ENCODE peak calls at places on chromosome 3, in nine cellular contexts. W, S, M, V, X, A, T, K and D are unnamed samples.

GRCh38 chr3:109927161-109927560 is 589.8 kb upstream of the DPPA4 start:
- DNase-seq in W (peak), S (no peak), M (no peak), V (no peak), X (no peak), A (no peak), T (peak), K (no peak), D (no peak)

GRCh38 chr3:13800064-13800463 is 79.8 kb downstream of the WNT7A start:
- DNase-seq in W (no peak), S (no peak), M (no peak), V (no peak), X (no peak), A (no peak), T (no peak), K (no peak), D (no peak)

GRCh38 chr3:57224856-57225255 is 2.7 kb upstream of the APPL1 start:
- DNase-seq in W (no peak), S (no peak), M (no peak), V (no peak), X (no peak), A (no peak), T (no peak), K (no peak), D (no peak)

GRCh38 chr3:119613872-119614271 is 16.2 kb downstream of the PLA1A start:
- DNase-seq in W (no peak), S (no peak), M (no peak), V (no peak), X (no peak), A (no peak), T (no peak), K (no peak), D (no peak)

GRCh38 chr3:43153189-43154083 is 47.6 kb upstream of the POMGNT2 start:
- DNase-seq in W (peak), S (no peak), M (no peak), V (no peak), X (no peak), A (no peak), T (peak), K (peak), D (no peak)

GRCh38 chr3:71931930-71932329 is 147.0 kb upstream of the PROK2 start:
- DNase-seq in W (no peak), S (no peak), M (no peak), V (no peak), X (no peak), A (peak), T (no peak), K (no peak), D (no peak)

GRCh38 chr3:101852983-101853382 is 3.7 kb downstream of the NFKBIZ start:
- DNase-seq in W (no peak), S (no peak), M (no peak), V (no peak), X (no peak), A (no peak), T (no peak), K (no peak), D (no peak)

GRCh38 chr3:14391033-14391432 is 11.4 kb upstream of the SLC6A6 start:
- DNase-seq in W (peak), S (no peak), M (no peak), V (no peak), X (peak), A (no peak), T (peak), K (peak), D (peak)

GRCh38 chr3:129552287-129553050 is 9.5 kb downstream of the H1-8 start:
- DNase-seq in W (peak), S (no peak), M (no peak), V (no peak), X (no peak), A (no peak), T (no peak), K (peak), D (no peak)

GRCh38 chr3:147589016-147589415 is 179.9 kb downstream of the ZIC1 start:
- DNase-seq in W (no peak), S (no peak), M (no peak), V (no peak), X (no peak), A (no peak), T (no peak), K (no peak), D (no peak)

GRCh38 chr3:44942202-44942921 is 33.6 kb downstream of the ZDHHC3 start:
- DNase-seq in W (peak), S (no peak), M (no peak), V (no peak), X (no peak), A (no peak), T (peak), K (no peak), D (no peak)

GRCh38 chr3:165837058-165837525 is at the start of gene BCHE:
- DNase-seq in W (peak), S (no peak), M (no peak), V (no peak), X (no peak), A (no peak), T (peak), K (peak), D (peak)

GRCh38 chr3:160801386-160802118 is 45.5 kb downstream of the PPM1L start:
- DNase-seq in W (no peak), S (no peak), M (peak), V (peak), X (peak), A (peak), T (peak), K (peak), D (peak)

GRCh38 chr3:126310816-126311215 is 46.4 kb downstream of the KLF15 start:
- DNase-seq in W (no peak), S (no peak), M (no peak), V (no peak), X (no peak), A (no peak), T (no peak), K (no peak), D (no peak)

GRCh38 chr3:46966811-46967210 is 9.7 kb downstream of the CCDC12 start:
- DNase-seq in W (no peak), S (no peak), M (no peak), V (no peak), X (no peak), A (no peak), T (no peak), K (no peak), D (no peak)

GRCh38 chr3:175002732-175003143 is 143.6 kb downstream of the NAALADL2 start:
- DNase-seq in W (peak), S (no peak), M (no peak), V (no peak), X (no peak), A (no peak), T (peak), K (no peak), D (no peak)

GRCh38 chr3:43759297-43759782 is 68.6 kb downstream of the ABHD5 start:
- DNase-seq in W (peak), S (no peak), M (no peak), V (peak), X (no peak), A (no peak), T (peak), K (peak), D (no peak)

GRCh38 chr3:40994611-40995010 is 204.7 kb upstream of the CTNNB1 start:
- DNase-seq in W (no peak), S (no peak), M (no peak), V (no peak), X (no peak), A (no peak), T (no peak), K (no peak), D (no peak)

GRCh38 chr3:194158942-194159439 is 23.0 kb downstream of the HES1 start:
- DNase-seq in W (peak), S (no peak), M (peak), V (no peak), X (no peak), A (no peak), T (no peak), K (no peak), D (no peak)

GRCh38 chr3:195732951-195733350 is 12.2 kb downstream of the MUC20 start:
- DNase-seq in W (no peak), S (no peak), M (no peak), V (no peak), X (no peak), A (no peak), T (no peak), K (no peak), D (no peak)

GRCh38 chr3:111434941-111435622 is 106.9 kb upstream of the CD96 start:
- DNase-seq in W (no peak), S (no peak), M (no peak), V (no peak), X (no peak), A (no peak), T (no peak), K (no peak), D (no peak)

GRCh38 chr3:74636981-74637380 is 22.5 kb upstream of the CNTN3 start:
- DNase-seq in W (no peak), S (no peak), M (no peak), V (no peak), X (no peak), A (no peak), T (peak), K (no peak), D (no peak)

GRCh38 chr3:46715507-46716175 is 2.0 kb downstream of the PRSS50 start:
- DNase-seq in W (no peak), S (no peak), M (peak), V (no peak), X (no peak), A (no peak), T (no peak), K (no peak), D (peak)

GRCh38 chr3:125039041-125039896 is 16.5 kb downstream of the HEG1 start:
- DNase-seq in W (no peak), S (no peak), M (no peak), V (no peak), X (no peak), A (no peak), T (no peak), K (peak), D (no peak)

GRCh38 chr3:12750223-12750622 is 8.8 kb downstream of the TMEM40 start:
- DNase-seq in W (peak), S (no peak), M (peak), V (no peak), X (no peak), A (no peak), T (peak), K (no peak), D (no peak)

GRCh38 chr3:195261925-195262324 is 9.0 kb downstream of the XXYLT1 start:
- DNase-seq in W (no peak), S (no peak), M (no peak), V (no peak), X (no peak), A (no peak), T (no peak), K (no peak), D (no peak)

GRCh38 chr3:120931593-120931992 is 23.6 kb downstream of the STXBP5L start:
- DNase-seq in W (no peak), S (no peak), M (no peak), V (no peak), X (no peak), A (no peak), T (no peak), K (no peak), D (no peak)

GRCh38 chr3:51944541-51945021 is 2.4 kb downstream of the PARP3 start:
- DNase-seq in W (no peak), S (no peak), M (no peak), V (no peak), X (no peak), A (no peak), T (no peak), K (no peak), D (no peak)